ENCODE peak calls at places on chromosome 19, in six cellular contexts. Y is cardiac fibroblast, H is WTC11, M is IMR-90, N is H1, C is H9. O is an unnamed sample.

GRCh38 chr19:44897835-44898234 is 6.8 kb downstream of the TOMM40 start:
- DNase-seq in Y (no peak), H (no peak), M (no peak), N (no peak), C (no peak), O (no peak)

GRCh38 chr19:32998722-32999121 is 26.7 kb downstream of the FAAP24 start:
- DNase-seq in Y (no peak), H (no peak), M (no peak), N (no peak), C (no peak), O (no peak)

GRCh38 chr19:49070416-49070815 is 2.1 kb downstream of the KCNA7 start:
- DNase-seq in Y (no peak), H (no peak), M (no peak), N (no peak), C (no peak), O (no peak)

GRCh38 chr19:19900574-19901444 is at the start of gene ZNF93:
- DNase-seq in Y (peak; percentile 97), H (peak; percentile 94), M (peak; percentile 96), N (peak; percentile 95), C (peak; percentile 98), O (peak; percentile 95)

GRCh38 chr19:37817180-37817911 is 38.0 kb upstream of the ZNF573 start:
- DNase-seq in Y (peak; percentile 27), H (peak; percentile 95), M (peak; percentile 3), N (peak; percentile 10), C (peak; percentile 91), O (no peak)

GRCh38 chr19:48627211-48627864 is 8.0 kb downstream of the SPHK2 start:
- DNase-seq in Y (no peak), H (no peak), M (no peak), N (no peak), C (peak; percentile 34), O (no peak)

GRCh38 chr19:52734340-52734892 is 428 bp downstream of the ZNF611 start:
- DNase-seq in Y (peak; percentile 11), H (peak; percentile 29), M (no peak), N (no peak), C (no peak), O (no peak)

GRCh38 chr19:574658-575526 is 2.5 kb downstream of the BSG start:
- DNase-seq in Y (peak; percentile 65), H (no peak), M (peak; percentile 59), N (no peak), C (no peak), O (peak; percentile 40)

GRCh38 chr19:43984687-43985000 is 656 bp downstream of the ZNF155 start:
- DNase-seq in Y (no peak), H (no peak), M (no peak), N (no peak), C (no peak), O (no peak)

GRCh38 chr19:58468216-58468839 is 1.4 kb downstream of the ZNF324 start:
- DNase-seq in Y (no peak), H (no peak), M (peak; percentile 9), N (no peak), C (no peak), O (no peak)

GRCh38 chr19:4969772-4970531 is 1.0 kb downstream of the KDM4B start:
- DNase-seq in Y (peak; percentile 36), H (no peak), M (no peak), N (no peak), C (no peak), O (no peak)

GRCh38 chr19:56611288-56611687 is 16.2 kb downstream of the ZNF71 start:
- DNase-seq in Y (no peak), H (no peak), M (no peak), N (no peak), C (no peak), O (no peak)

GRCh38 chr19:36747750-36748149 is 24.9 kb downstream of the ZNF850 start:
- DNase-seq in Y (no peak), H (no peak), M (no peak), N (no peak), C (no peak), O (no peak)

GRCh38 chr19:31141301-31141700 is 207.9 kb downstream of the TSHZ3 start:
- DNase-seq in Y (no peak), H (no peak), M (no peak), N (no peak), C (no peak), O (no peak)

GRCh38 chr19:13986348-13986904 is 19.7 kb downstream of the RFX1 start:
- DNase-seq in Y (peak; percentile 77), H (peak; percentile 83), M (peak; percentile 72), N (peak; percentile 68), C (peak; percentile 93), O (peak; percentile 81)

GRCh38 chr19:48513289-48514122 is 1.9 kb upstream of the LMTK3 start:
- DNase-seq in Y (peak; percentile 74), H (peak; percentile 83), M (peak; percentile 64), N (no peak), C (peak; percentile 94), O (peak; percentile 24)

GRCh38 chr19:964116-964520 is 20.0 kb upstream of the WDR18 start:
- DNase-seq in Y (no peak), H (no peak), M (no peak), N (no peak), C (no peak), O (no peak)

GRCh38 chr19:30480097-30480496 is 107.9 kb downstream of the ZNF536 start:
- DNase-seq in Y (no peak), H (no peak), M (no peak), N (no peak), C (no peak), O (no peak)

GRCh38 chr19:3556978-3557460 is 367 bp downstream of the MFSD12 start:
- DNase-seq in Y (no peak), H (peak; percentile 36), M (peak; percentile 35), N (no peak), C (peak; percentile 33), O (peak; percentile 29)
- TF ChIP-seq CTCF in Y (no peak), H (no peak), M (no peak), N (no peak), C (no peak), O (peak; percentile 35)

GRCh38 chr19:40502647-40503046 is 35.8 kb downstream of the SPTBN4 start:
- DNase-seq in Y (peak; percentile 3), H (peak; percentile 51), M (no peak), N (peak; percentile 17), C (peak; percentile 72), O (peak; percentile 21)
- TF ChIP-seq CTCF in Y (peak; percentile 6), H (no peak), M (no peak), N (peak; percentile 40), C (peak; percentile 57), O (peak; percentile 35)

DNA sequence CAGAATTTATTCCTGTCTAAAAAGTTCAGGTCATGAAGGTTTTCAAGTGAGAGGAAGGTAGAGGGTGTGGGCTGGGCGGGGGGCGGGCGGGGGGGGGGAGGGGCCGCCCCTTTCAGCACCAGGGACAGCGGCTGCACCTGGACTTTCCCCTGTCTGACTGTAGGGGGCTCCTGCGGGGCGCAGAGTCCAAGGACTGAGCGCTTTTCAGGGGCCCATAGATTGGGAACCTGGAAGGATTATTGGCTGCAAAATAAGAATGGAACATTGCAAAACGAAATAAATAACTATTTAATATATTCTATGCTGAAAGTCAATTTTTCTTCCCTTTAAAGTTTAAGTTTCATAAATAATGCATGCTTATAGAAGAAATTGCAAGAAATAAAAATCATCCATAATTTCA is 8.9 kb upstream of the CYP4F3 start:
- DNase-seq in Y (peak; percentile 2), H (peak; percentile 64), M (no peak), N (no peak), C (peak; percentile 40), O (no peak)
- TF ChIP-seq CTCF in Y (peak; percentile 42), H (peak; percentile 61), M (peak; percentile 19), N (peak; percentile 4), C (peak; percentile 45), O (peak; percentile 57)

GRCh38 chr19:50402544-50403301 is 16.0 kb upstream of the SPIB start:
- DNase-seq in Y (no peak), H (no peak), M (no peak), N (no peak), C (peak; percentile 27), O (no peak)

GRCh38 chr19:50398675-50399367 is 14.7 kb downstream of the POLD1 start:
- DNase-seq in Y (no peak), H (no peak), M (no peak), N (no peak), C (no peak), O (no peak)

GRCh38 chr19:50406156-50406820 is 12.4 kb upstream of the SPIB start:
- DNase-seq in Y (no peak), H (no peak), M (no peak), N (no peak), C (no peak), O (no peak)

GRCh38 chr19:50399368-50399745 is 15.2 kb downstream of the POLD1 start:
- DNase-seq in Y (no peak), H (no peak), M (no peak), N (no peak), C (no peak), O (no peak)

DNA sequence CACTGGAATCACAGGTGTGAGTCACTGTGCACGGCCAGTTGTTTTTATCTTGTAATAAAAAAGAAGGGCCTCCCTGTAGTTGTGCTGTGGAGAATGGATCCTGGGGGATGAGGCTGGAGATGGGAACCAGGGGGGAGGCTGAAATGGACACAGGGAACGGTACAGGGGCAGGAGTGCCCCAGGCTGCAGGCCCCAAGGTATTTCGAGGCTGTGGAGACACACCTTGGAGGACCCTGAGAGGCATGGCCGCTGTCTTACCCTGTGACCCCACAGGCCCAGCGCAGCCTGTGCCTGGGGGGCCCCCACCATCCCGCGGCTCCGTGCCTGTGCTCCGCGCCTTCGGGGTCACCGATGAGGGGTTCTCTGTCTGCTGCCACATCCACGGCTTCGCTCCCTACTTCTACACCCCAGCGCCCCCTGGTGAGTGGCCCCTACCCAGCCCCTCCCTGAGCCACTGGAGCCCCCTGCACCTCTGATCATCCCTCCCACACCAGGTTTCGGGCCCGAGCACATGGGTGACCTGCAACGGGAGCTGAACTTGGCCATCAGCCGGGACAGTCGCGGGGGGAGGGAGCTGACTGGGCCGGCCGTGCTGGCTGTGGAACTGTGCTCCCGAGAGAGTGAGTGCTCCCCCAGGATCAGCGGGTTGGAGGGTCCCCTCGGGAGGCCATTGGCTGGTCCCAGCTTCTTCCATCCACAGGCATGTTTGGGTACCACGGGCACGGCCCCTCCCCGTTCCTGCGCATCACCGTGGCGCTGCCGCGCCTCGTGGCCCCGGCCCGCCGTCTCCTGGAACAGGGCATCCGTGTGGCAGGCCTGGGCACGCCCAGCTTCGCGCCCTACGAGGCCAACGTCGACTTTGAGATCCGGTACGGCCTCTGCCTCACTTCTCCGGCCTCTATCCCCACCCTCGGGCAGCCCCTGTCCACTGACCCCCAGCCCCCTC is 17.0 kb upstream of the SPIB start:
- DNase-seq in Y (no peak), H (no peak), M (no peak), N (no peak), C (peak; percentile 33), O (no peak)
- TF ChIP-seq CTCF in Y (no peak), H (no peak), M (no peak), N (no peak), C (peak; percentile 10), O (peak; percentile 17)

GRCh38 chr19:34676697-34677385 is at the start of gene SCGB2B2:
- DNase-seq in Y (no peak), H (no peak), M (no peak), N (no peak), C (peak; percentile 67), O (no peak)

GRCh38 chr19:34678421-34678820 is 943 bp downstream of the ZNF302 start:
- DNase-seq in Y (no peak), H (no peak), M (no peak), N (no peak), C (no peak), O (no peak)

GRCh38 chr19:34678085-34678412 is 571 bp downstream of the ZNF302 start:
- DNase-seq in Y (no peak), H (no peak), M (no peak), N (no peak), C (no peak), O (no peak)

GRCh38 chr19:34677386-34678084 is at the start of gene ZNF302:
- DNase-seq in Y (peak; percentile 99), H (peak; percentile 98), M (peak; percentile 96), N (peak; percentile 92), C (peak; percentile 98), O (peak; percentile 96)

GRCh38 chr19:34681478-34681877 is 4.0 kb downstream of the ZNF302 start:
- DNase-seq in Y (no peak), H (no peak), M (no peak), N (no peak), C (no peak), O (no peak)
- TF ChIP-seq CTCF in Y (no peak), H (no peak), M (no peak), N (no peak), C (no peak), O (no peak)

O was measured in HFFc6.